ENCODE peak calls at places on chromosomes 7 and 10, in four cellular contexts. One of them, this sample, is unnamed.

GRCh38 chr7:38756521-38756920 is 125.3 kb upstream of the AMPH start:
- DNase-seq in HL-60: no peak
- DNase-seq in GM12878: no peak
- DNase-seq in K562: no peak
- DNase-seq in this sample: no peak

GRCh38 chr10:97648557-97649404 is 8.3 kb downstream of the PI4K2A start:
- DNase-seq in HL-60: peak; percentile 39
- DNase-seq in GM12878: peak; percentile 47
- DNase-seq in K562: peak; percentile 20
- DNase-seq in this sample: peak; percentile 39

GRCh38 chr7:158143196-158144120 is 444.2 kb downstream of the PTPRN2 start:
- DNase-seq in GM12878: no peak
- DNase-seq in HL-60: no peak
- DNase-seq in K562: no peak
- DNase-seq in this sample: no peak

GRCh38 chr7:20785211-20786048 is 1.3 kb downstream of the SP8 start:
- DNase-seq in HL-60: no peak
- DNase-seq in GM12878: no peak
- DNase-seq in K562: no peak
- DNase-seq in this sample: no peak

GRCh38 chr10:47206449-47207279 is 93.3 kb upstream of the GDF10 start:
- DNase-seq in HL-60: no peak
- DNase-seq in K562: no peak
- DNase-seq in GM12878: no peak
- DNase-seq in this sample: no peak

GRCh38 chr7:92448185-92448747 is 984 bp downstream of the GATAD1 start:
- DNase-seq in GM12878: peak; percentile 48
- DNase-seq in K562: peak; percentile 60
- DNase-seq in HL-60: peak; percentile 47
- DNase-seq in this sample: no peak

GRCh38 chr7:17623546-17624185 is 316.6 kb downstream of the SNX13 start:
- DNase-seq in GM12878: no peak
- DNase-seq in K562: no peak
- DNase-seq in HL-60: no peak
- DNase-seq in this sample: no peak

GRCh38 chr7:150367677-150368097 is 935 bp upstream of the REPIN1 start:
- DNase-seq in GM12878: no peak
- DNase-seq in HL-60: no peak
- DNase-seq in K562: no peak
- DNase-seq in this sample: no peak

GRCh38 chr7:104264281-104264680 is 56.5 kb upstream of the ORC5 start:
- DNase-seq in HL-60: no peak
- DNase-seq in K562: no peak
- DNase-seq in GM12878: no peak
- DNase-seq in this sample: no peak

GRCh38 chr7:11216276-11216675 is 242.6 kb downstream of the PHF14 start:
- DNase-seq in GM12878: no peak
- DNase-seq in HL-60: no peak
- DNase-seq in K562: no peak
- DNase-seq in this sample: no peak
- TF ChIP-seq SPI1 in GM12878: no peak
- TF ChIP-seq SPI1 in HL-60: no peak
- TF ChIP-seq SPI1 in K562: no peak
- TF ChIP-seq SPI1 in this sample: no peak

GRCh38 chr7:41149576-41149975 is 553.3 kb downstream of the INHBA start:
- DNase-seq in GM12878: no peak
- DNase-seq in HL-60: no peak
- DNase-seq in K562: no peak
- DNase-seq in this sample: no peak
- TF ChIP-seq SPI1 in GM12878: no peak
- TF ChIP-seq SPI1 in HL-60: no peak
- TF ChIP-seq SPI1 in K562: no peak
- TF ChIP-seq SPI1 in this sample: no peak

GRCh38 chr10:14220026-14220425 is 110.7 kb downstream of the FRMD4A start:
- DNase-seq in K562: no peak
- DNase-seq in GM12878: no peak
- DNase-seq in HL-60: no peak
- DNase-seq in this sample: no peak

GRCh38 chr10:14219411-14219810 is 111.3 kb downstream of the FRMD4A start:
- DNase-seq in HL-60: no peak
- DNase-seq in K562: no peak
- DNase-seq in GM12878: no peak
- DNase-seq in this sample: no peak

GRCh38 chr10:14211617-14212016 is 119.1 kb downstream of the FRMD4A start:
- DNase-seq in HL-60: no peak
- DNase-seq in GM12878: no peak
- DNase-seq in K562: no peak
- DNase-seq in this sample: no peak

GRCh38 chr10:14215601-14216000 is 115.1 kb downstream of the FRMD4A start:
- DNase-seq in GM12878: no peak
- DNase-seq in K562: no peak
- DNase-seq in HL-60: no peak
- DNase-seq in this sample: no peak
- TF ChIP-seq SPI1 in GM12878: no peak
- TF ChIP-seq SPI1 in K562: no peak
- TF ChIP-seq SPI1 in HL-60: no peak
- TF ChIP-seq SPI1 in this sample: no peak

GRCh38 chr7:117269895-117270294 is 53.0 kb downstream of the WNT2 start:
- DNase-seq in K562: no peak
- DNase-seq in HL-60: no peak
- DNase-seq in GM12878: no peak
- DNase-seq in this sample: no peak

GRCh38 chr7:117271566-117271965 is 51.3 kb downstream of the WNT2 start:
- DNase-seq in K562: no peak
- DNase-seq in GM12878: no peak
- DNase-seq in HL-60: no peak
- DNase-seq in this sample: no peak

GRCh38 chr7:117270371-117270770 is 52.5 kb downstream of the WNT2 start:
- DNase-seq in K562: no peak
- DNase-seq in GM12878: no peak
- DNase-seq in HL-60: no peak
- DNase-seq in this sample: no peak

GRCh38 chr7:117272360-117272759 is 50.5 kb downstream of the WNT2 start:
- DNase-seq in K562: no peak
- DNase-seq in HL-60: no peak
- DNase-seq in GM12878: no peak
- DNase-seq in this sample: no peak

GRCh38 chr7:117269417-117269816 is 53.4 kb downstream of the WNT2 start:
- DNase-seq in HL-60: no peak
- DNase-seq in GM12878: no peak
- DNase-seq in K562: no peak
- DNase-seq in this sample: no peak
- TF ChIP-seq SPI1 in HL-60: no peak
- TF ChIP-seq SPI1 in GM12878: no peak
- TF ChIP-seq SPI1 in K562: no peak
- TF ChIP-seq SPI1 in this sample: no peak

This sample was measured in GM12891.